ENCODE peak calls at places on chromosomes 12 and 14, in eight cellular contexts. Q, J, Z, C, E, S, R and H are unnamed samples.

GRCh38 chr12:43957732-43958131 is 121.9 kb downstream of the TMEM117 start:
- DNase-seq in Q (peak; percentile 12), E (no peak), J (no peak), Z (no peak), S (peak; percentile 72), C (peak; percentile 93), R (no peak), H (no peak)

GRCh38 chr12:2794261-2794735 is 472 bp upstream of the FKBP4 start:
- DNase-seq in C (peak; percentile 32), J (peak; percentile 38), S (peak; percentile 63), R (no peak), Z (peak; percentile 86), E (peak; percentile 61), Q (no peak), H (peak; percentile 8)

GRCh38 chr14:88765130-88765529 is 27.6 kb downstream of the EML5 start:
- DNase-seq in Z (no peak), E (no peak), C (no peak), S (no peak), R (no peak), J (no peak), Q (no peak), H (no peak)

GRCh38 chr14:67359319-67359774 is 257 bp downstream of the ATP6V1D start:
- DNase-seq in E (no peak), Z (no peak), J (no peak), S (peak; percentile 54), Q (peak; percentile 9), C (no peak), R (no peak), H (no peak)

GRCh38 chr12:66733839-66734238 is 55.0 kb upstream of the GRIP1 start:
- DNase-seq in Z (no peak), J (no peak), C (no peak), S (peak; percentile 75), R (no peak), E (no peak), Q (no peak), H (no peak)

GRCh38 chr14:69153848-69154208 is 909 bp upstream of the DCAF5 start:
- DNase-seq in R (peak; percentile 39), E (peak; percentile 17), Z (peak; percentile 39), C (no peak), J (no peak), S (peak; percentile 19), Q (peak; percentile 23), H (no peak)

GRCh38 chr12:78977463-78977862 is 112.9 kb downstream of the SYT1 start:
- DNase-seq in Z (no peak), C (no peak), R (no peak), Q (no peak), J (no peak), E (no peak), S (no peak), H (no peak)

GRCh38 chr12:106633451-106633823 is 50.6 kb downstream of the RFX4 start:
- DNase-seq in J (no peak), Z (no peak), C (no peak), Q (no peak), E (no peak), R (no peak), S (no peak), H (no peak)

GRCh38 chr12:47715877-47716548 is 9.3 kb downstream of the ENDOU start:
- DNase-seq in J (no peak), Z (peak; percentile 21), E (no peak), S (no peak), Q (peak; percentile 32), R (peak; percentile 77), C (no peak), H (no peak)
- H3K27ac ChIP-seq in J (no peak overlapping the region), Z (no peak overlapping the region), E (peak overlapping the region; percentile 75), S (no peak overlapping the region), Q (peak overlapping the region; percentile 82), R (peak overlapping the region; percentile 60), C (no peak overlapping the region), H (no peak overlapping the region)

GRCh38 chr12:94811611-94812010 is 161.3 kb upstream of the TMCC3 start:
- DNase-seq in E (no peak), Z (no peak), S (no peak), R (no peak), Q (no peak), J (no peak), C (no peak), H (no peak)
- TF ChIP-seq CTCF in E (no peak), Z (no peak), S (no peak), R (no peak), Q (no peak), J (no peak), C (no peak), H (no peak)

GRCh38 chr14:22266141-22266442 is 322.9 kb downstream of the DAD1 start:
- DNase-seq in Q (no peak), S (no peak), C (no peak), Z (no peak), R (no peak), J (no peak), E (no peak), H (no peak)

GRCh38 chr14:22265319-22266140 is 323.5 kb downstream of the DAD1 start:
- DNase-seq in C (peak; percentile 36), J (no peak), R (no peak), E (no peak), Q (no peak), S (peak; percentile 46), Z (no peak), H (no peak)

GRCh38 chr14:22263961-22264360 is 325.1 kb downstream of the DAD1 start:
- DNase-seq in C (no peak), Z (no peak), Q (no peak), E (no peak), J (no peak), R (no peak), S (no peak), H (no peak)

GRCh38 chr14:22264759-22265158 is 324.3 kb downstream of the DAD1 start:
- DNase-seq in C (no peak), J (no peak), E (no peak), Q (no peak), Z (no peak), R (no peak), S (no peak), H (no peak)

GRCh38 chr14:22262881-22263280 is 326.1 kb downstream of the DAD1 start:
- DNase-seq in J (no peak), S (no peak), E (no peak), Q (no peak), C (no peak), R (no peak), Z (no peak), H (no peak)
- H3K27me3 ChIP-seq in J (no peaks in the 10 kb centered on the region), S (no peaks in the 10 kb centered on the region), E (no peaks in the 10 kb centered on the region), Q (no peaks in the 10 kb centered on the region), C (no peaks in the 10 kb centered on the region), R (no peaks in the 10 kb centered on the region), Z (no peaks in the 10 kb centered on the region), H (no peaks in the 10 kb centered on the region)

DNA sequence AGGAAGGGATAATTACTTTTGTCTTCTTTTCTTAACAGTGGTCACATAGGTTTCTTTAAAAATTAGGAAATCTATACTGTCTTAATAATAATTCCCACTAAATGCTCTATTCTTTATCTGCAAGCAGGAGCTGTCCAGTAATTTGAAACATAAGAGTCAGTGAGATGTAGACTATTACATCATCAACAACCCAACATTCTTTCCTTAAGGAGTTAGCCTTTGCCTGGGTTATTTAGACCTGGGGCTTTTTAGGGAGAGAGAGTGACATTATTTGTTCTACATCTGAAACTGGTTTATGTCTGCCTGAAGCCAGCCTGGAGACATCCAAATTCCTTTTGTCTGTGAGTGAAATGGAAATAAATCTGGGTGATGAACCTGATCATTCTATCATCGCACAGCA is 294.4 kb downstream of the TMTC2 start:
- DNase-seq in R (no peak), E (no peak), Z (no peak), J (no peak), C (no peak), Q (no peak), S (no peak), H (no peak)
- H3K27ac ChIP-seq in R (no peak overlapping the region), E (no peak overlapping the region), Z (no peak overlapping the region), J (no peak overlapping the region), C (peak overlapping the region; percentile 2), Q (no peak overlapping the region), S (no peak overlapping the region), H (no peak overlapping the region)

GRCh38 chr14:45204241-45204640 is 48.8 kb downstream of the MIS18BP1 start:
- DNase-seq in S (no peak), E (no peak), J (no peak), Z (no peak), Q (no peak), C (no peak), R (no peak), H (no peak)

GRCh38 chr14:45199246-45199645 is 53.8 kb downstream of the MIS18BP1 start:
- DNase-seq in C (no peak), R (no peak), S (no peak), E (no peak), J (no peak), Q (no peak), Z (no peak), H (no peak)

GRCh38 chr14:45198551-45198950 is 54.5 kb downstream of the MIS18BP1 start:
- DNase-seq in R (no peak), E (peak; percentile 8), C (peak; percentile 64), Z (no peak), J (no peak), Q (no peak), S (no peak), H (no peak)

DNA sequence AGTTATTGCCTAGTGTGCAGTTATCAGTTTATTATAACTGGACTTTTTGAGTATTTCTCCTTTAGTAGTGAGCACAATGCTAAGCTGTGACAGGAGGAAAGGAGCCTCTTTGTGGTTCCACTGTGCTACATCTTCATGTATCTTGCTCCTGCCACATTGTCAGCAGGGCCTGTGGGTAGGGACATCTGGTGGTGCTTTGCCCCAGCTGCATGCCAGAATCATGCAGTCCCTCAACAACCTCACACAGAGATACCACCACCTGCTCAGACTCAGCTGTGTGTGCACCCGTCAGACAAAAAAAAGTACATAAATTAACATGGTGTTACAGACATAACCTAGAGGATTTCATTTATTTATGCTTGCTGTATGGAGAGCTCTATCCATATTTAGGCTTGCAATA is 51.1 kb downstream of the MIS18BP1 start:
- DNase-seq in C (peak; percentile 32), S (peak; percentile 43), E (no peak), Q (no peak), Z (no peak), R (no peak), J (no peak), H (no peak)
- TF ChIP-seq CTCF in C (peak; percentile 47), S (peak; percentile 57), E (peak; percentile 11), Q (no peak), Z (peak; percentile 13), R (no peak), J (no peak), H (no peak)

DNA sequence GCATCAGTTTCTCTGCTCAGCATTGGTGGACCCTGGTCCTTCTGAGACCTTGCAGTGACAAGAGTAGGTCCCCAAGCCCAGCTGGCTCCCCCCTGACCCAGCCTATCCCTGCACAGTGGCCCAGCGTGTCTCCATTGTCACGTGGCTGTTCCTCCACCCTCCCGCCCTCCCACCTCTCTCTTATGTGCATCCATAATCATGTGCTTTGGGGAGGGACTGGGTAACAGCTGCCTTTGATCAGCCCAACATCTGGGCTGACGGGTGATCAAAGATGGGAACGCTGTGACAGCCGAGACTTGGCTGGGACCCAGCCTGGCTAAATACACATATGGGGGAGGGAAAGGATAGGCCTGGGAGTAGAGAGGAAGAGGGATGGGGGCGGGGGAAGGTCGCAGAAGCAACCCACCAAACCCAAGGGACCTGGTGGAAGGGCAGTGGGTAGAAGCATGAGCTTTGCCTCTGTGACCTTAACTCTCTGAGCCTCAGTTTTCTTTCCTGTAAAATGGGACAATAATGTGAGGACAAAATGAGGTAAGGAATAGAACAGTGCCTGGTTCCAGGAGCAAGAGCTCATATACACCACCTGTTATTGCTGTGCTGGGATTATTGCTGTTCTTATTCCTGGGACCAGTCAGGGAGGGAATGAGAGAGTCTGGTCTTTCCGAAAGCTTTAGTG is 24.6 kb upstream of the RBM19 start:
- DNase-seq in R (no peak), S (no peak), J (no peak), E (no peak), Z (no peak), Q (no peak), C (peak; percentile 4), H (no peak)
- H3K27me3 ChIP-seq in R (no peaks in the 10 kb centered on the region), S (no peaks in the 10 kb centered on the region), J (no peaks in the 10 kb centered on the region), E (peaks cover 3% of the 10 kb centered on the region), Z (no peaks in the 10 kb centered on the region), Q (peaks cover 24% of the 10 kb centered on the region), C (peaks cover 10% of the 10 kb centered on the region), H (peaks cover 21% of the 10 kb centered on the region)